ENCODE peak calls at places on chromosomes 7 and 10, in seven cellular contexts. I is HCT116, P is stomach, F is heart left ventricle, U is HepG2, V is IMR-90, K is body of pancreas. Z is an unnamed sample. For H3K27me3, the result is how much of the 10 kb centered on the place peaks cover.

GRCh38 chr10:10498781-10499180 is 518.9 kb upstream of the CELF2 start:
- DNase-seq in P (no peak), U (no peak), F (no peak), I (no peak), K (no peak), V (peak), Z (no peak)

GRCh38 chr10:6512182-6512581 is 67.9 kb downstream of the PRKCQ start:
- DNase-seq in V (no peak), F (no peak), K (no peak), P (no peak), I (no peak), U (no peak), Z (no peak)

GRCh38 chr7:50197547-50197946 is 104.5 kb upstream of the ZPBP start:
- DNase-seq in I (peak), U (peak), F (no peak), V (no peak), P (no peak), K (no peak), Z (no peak)

GRCh38 chr10:380313-380955 is 245.2 kb downstream of the ZMYND11 start:
- DNase-seq in F (no peak), K (no peak), I (no peak), U (no peak), V (peak), P (peak), Z (no peak)

GRCh38 chr7:99357701-99358490 is 16.6 kb upstream of the ARPC1B start:
- DNase-seq in F (no peak), V (no peak), U (no peak), K (no peak), I (no peak), P (no peak), Z (no peak)

GRCh38 chr7:26156454-26157365 is 4.7 kb downstream of the NFE2L3 start:
- DNase-seq in U (peak), K (no peak), I (peak), P (no peak), V (peak), F (no peak), Z (no peak)

GRCh38 chr7:137717811-137718271 is 128.9 kb downstream of the DGKI start:
- DNase-seq in F (no peak), I (no peak), U (no peak), V (peak), K (no peak), P (no peak), Z (peak)

GRCh38 chr7:128115326-128115820 is 84.1 kb upstream of the LRRC4 start:
- DNase-seq in K (no peak), F (no peak), V (no peak), P (no peak), I (no peak), U (no peak), Z (no peak)

GRCh38 chr7:135169936-135170222 is 628 bp downstream of the CYREN start:
- DNase-seq in I (no peak), K (no peak), F (no peak), U (no peak), P (no peak), V (no peak), Z (no peak)

GRCh38 chr7:18849130-18849529 is 268.3 kb downstream of the TWIST1 start:
- DNase-seq in F (no peak), K (no peak), P (no peak), I (no peak), U (no peak), V (no peak), Z (no peak)

GRCh38 chr7:20562461-20562860 is 53.0 kb upstream of the ABCB5 start:
- DNase-seq in I (no peak), K (no peak), P (no peak), F (no peak), V (no peak), U (no peak), Z (no peak)

GRCh38 chr7:101077303-101078086 is 7.8 kb upstream of the TRIM56 start:
- DNase-seq in F (peak), I (peak), V (peak), U (peak), P (peak), K (peak), Z (peak)
- H3K27ac ChIP-seq in F (no peak), I (no peak), V (no peak), U (no peak), P (no peak), K (no peak), Z (no peak)

GRCh38 chr10:87518937-87519336 is 14.2 kb downstream of the MINPP1 start:
- DNase-seq in F (no peak), V (no peak), P (no peak), I (no peak), U (no peak), K (no peak), Z (no peak)

GRCh38 chr10:87523731-87524130 is 19.0 kb downstream of the MINPP1 start:
- DNase-seq in F (no peak), U (no peak), V (no peak), K (no peak), I (no peak), P (no peak), Z (no peak)

GRCh38 chr10:87524296-87524695 is 19.6 kb downstream of the MINPP1 start:
- DNase-seq in V (no peak), P (no peak), U (no peak), K (no peak), F (no peak), I (no peak), Z (no peak)

DNA sequence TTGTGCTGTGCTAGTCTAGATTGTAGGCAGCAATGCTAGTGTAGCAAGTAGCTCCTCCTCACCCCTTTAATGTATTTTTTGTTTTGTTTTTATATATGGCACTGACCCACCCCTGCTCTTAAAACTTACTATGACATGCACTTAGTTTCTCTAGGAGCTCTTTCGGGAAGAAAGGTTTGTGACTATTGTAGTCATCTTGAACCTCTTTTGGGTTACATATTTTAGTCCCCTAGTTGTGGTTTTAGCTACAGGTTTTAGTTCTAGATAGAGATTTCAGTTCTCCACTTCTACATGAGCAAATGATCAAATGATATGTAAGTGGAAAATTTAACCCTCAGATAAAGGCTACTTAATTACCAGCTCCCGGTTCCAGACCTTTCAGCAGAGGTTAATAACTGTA is 14.9 kb downstream of the MINPP1 start:
- DNase-seq in P (no peak), K (no peak), U (no peak), F (no peak), V (no peak), I (no peak), Z (no peak)
- TF ChIP-seq POLR2A in P (no peak), K (no peak), U (no peak), F (no peak), V (no peak), I (no peak), Z (no peak)

GRCh38 chr10:99534939-99535763 is 2.4 kb downstream of the NKX2-3 start:
- DNase-seq in U (no peak), I (no peak), V (no peak), P (no peak), F (no peak), K (no peak), Z (no peak)
- H3K27me3 ChIP-seq in U (under half), I (under half), V (half or more), P (half or more), F (half or more), K (under half), Z (half or more)

DNA sequence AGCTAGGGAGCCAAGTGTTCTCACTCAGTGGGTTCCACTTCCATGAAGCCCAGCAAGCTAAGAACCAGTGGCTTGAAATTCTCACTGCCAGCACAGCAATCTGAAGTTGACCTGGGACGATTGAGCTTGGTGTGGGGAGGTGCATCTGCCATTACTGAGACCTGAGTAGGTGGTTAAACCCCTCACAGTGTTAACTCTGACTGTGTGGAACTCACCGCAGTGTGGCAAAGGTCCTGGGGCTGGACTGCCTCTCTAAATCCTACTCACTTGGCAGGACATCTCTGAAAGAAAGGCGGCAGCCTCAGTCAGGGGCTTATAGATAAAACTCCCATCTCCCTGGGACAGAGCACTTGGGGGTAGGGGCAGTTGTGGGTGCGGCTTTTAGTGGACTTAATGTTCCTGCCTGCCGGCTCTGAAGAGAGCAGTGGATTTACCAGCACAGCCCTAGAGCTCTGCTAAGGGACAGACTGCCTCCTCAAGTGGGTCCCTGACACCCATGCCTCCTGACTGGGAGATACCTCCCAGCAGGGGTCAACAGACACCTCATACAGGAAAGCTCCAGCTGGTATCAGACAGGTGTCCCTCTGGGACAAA is 143.1 kb downstream of the PDE1C start:
- DNase-seq in U (no peak), K (no peak), F (no peak), V (no peak), P (no peak), I (no peak), Z (no peak)
- H3K27ac ChIP-seq in U (no peak), K (no peak), F (no peak), V (no peak), P (no peak), I (no peak), Z (no peak)

DNA sequence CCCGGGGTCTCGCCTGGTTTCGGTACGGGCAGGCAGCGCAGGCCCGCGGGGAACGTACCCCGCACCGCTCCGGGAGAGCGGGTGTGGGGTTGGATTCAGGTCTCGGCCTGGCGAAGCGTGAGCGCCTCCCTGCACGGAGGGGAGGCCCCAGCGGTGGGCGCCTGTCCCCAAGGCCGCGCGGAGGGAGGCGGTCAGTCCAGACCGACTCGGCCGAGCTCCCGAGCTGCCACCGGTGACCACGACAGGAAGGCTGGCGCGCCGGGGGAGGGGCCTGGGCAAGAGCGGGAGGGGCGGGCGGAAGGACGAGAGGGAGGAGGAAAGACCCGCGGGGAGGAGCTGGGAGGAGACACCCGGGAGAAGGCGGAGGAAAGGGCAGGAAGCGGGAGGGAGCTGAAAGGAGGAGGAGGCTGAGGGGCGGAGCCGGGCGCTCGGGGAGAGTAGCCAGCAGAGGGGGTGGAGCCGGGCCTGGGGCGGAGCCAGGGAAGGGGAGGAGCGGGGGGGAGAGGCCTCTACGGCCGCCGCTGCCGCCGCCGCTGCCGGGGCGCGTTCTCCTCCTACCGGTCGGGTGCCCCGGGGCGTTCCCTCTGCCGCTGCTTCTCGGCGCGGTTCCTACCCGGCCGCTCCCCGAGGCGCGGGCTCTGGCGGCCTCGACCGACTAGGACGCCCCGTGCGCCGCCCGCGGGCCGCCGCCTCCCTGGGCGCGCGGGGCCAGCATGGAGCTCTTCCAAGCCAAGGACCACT is at the start of gene INPP5F:
- DNase-seq in I (peak), U (peak), F (peak), P (peak), V (peak), K (peak), Z (peak)
- TF ChIP-seq POLR2A in I (peak), U (peak), F (peak), P (no peak), V (peak), K (peak), Z (peak)

DNA sequence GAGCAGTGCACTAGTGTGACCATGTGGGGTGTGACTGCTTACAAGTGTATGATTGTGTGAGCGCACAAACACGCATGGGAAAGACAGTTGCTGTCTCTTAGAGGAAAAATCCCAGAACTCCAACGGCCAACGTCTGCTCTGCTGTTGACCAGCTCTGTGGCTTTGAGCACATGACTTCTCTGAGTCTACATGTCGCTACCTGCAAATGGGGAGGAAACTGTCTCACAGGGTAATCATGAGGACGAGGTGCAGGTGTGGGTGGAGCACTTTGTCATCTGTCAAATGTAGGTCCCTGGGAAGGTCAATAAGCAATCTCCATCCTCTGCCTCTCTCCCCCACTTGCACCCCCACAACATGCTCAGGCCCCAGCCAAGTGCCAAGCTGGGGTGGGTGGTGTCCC is 31.2 kb upstream of the TLX1 start:
- DNase-seq in V (no peak), I (no peak), K (no peak), U (no peak), F (no peak), P (no peak), Z (no peak)
- H3K27me3 ChIP-seq in V (half or more), I (under half), K (under half), U (under half), F (half or more), P (half or more), Z (under half)

GRCh38 chr7:45185028-45185863 is 27.7 kb downstream of the RAMP3 start:
- DNase-seq in K (no peak), F (no peak), I (no peak), U (no peak), P (peak), V (no peak), Z (no peak)

GRCh38 chr7:45184326-45185027 is 26.9 kb downstream of the RAMP3 start:
- DNase-seq in V (no peak), F (no peak), I (no peak), P (peak), U (no peak), K (peak), Z (no peak)

GRCh38 chr7:45181991-45182855 is 24.6 kb downstream of the RAMP3 start:
- DNase-seq in I (no peak), P (no peak), V (no peak), F (no peak), U (no peak), K (peak), Z (no peak)

GRCh38 chr7:45182856-45183710 is 25.5 kb downstream of the RAMP3 start:
- DNase-seq in V (no peak), U (no peak), P (no peak), I (no peak), F (no peak), K (peak), Z (peak)

DNA sequence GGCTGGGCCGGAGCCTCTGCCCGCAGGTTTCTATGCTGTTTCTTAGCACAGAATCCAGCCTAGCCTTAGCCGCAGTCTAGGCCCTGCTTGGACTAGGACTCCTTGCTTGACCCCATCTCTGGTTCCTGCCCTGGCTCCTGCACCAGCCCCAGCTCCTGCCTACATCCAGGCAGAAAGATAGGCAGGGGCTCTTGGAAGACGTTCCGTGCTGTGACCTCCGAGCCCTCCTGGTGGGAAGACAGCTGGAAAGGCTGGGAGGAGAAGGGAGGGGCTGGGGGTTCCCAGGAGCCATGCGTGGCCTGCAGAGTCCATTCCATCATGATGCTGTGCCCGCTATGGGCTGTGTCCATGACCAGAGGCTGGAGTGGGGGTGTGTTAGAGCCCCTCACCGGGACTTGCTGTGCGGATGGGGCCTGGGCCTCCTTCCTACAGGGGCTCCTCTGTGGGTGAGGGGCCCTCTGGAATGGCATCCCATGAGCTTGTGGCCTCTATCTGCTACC is 26.2 kb downstream of the RAMP3 start:
- DNase-seq in U (no peak), F (no peak), V (no peak), P (no peak), K (peak), I (no peak), Z (no peak)
- H3K27ac ChIP-seq in U (no peak), F (no peak), V (no peak), P (no peak), K (no peak), I (no peak), Z (no peak)